ENCODE peak calls at places on chromosomes 5 and 9, in nine cellular contexts. One of them, this sample, is unnamed.

GRCh38 chr5:125298711-125299379 is 552.4 kb upstream of the ZNF608 start:
- DNase-seq in breast epithelium: no peak
- DNase-seq in left ventricle myocardium inferior: no peak
- DNase-seq in heart left ventricle: no peak
- DNase-seq in pancreas: no peak
- DNase-seq in IMR-90: no peak
- DNase-seq in heart right ventricle: no peak
- DNase-seq in adrenal gland: no peak
- DNase-seq in GM23338: no peak
- DNase-seq in this sample: no peak

GRCh38 chr9:85723220-85723619 is 18.5 kb downstream of the AGTPBP1 start:
- DNase-seq in breast epithelium: no peak
- DNase-seq in left ventricle myocardium inferior: peak
- DNase-seq in heart left ventricle: no peak
- DNase-seq in pancreas: no peak
- DNase-seq in IMR-90: no peak
- DNase-seq in heart right ventricle: peak
- DNase-seq in adrenal gland: no peak
- DNase-seq in GM23338: peak
- DNase-seq in this sample: no peak

GRCh38 chr5:36786613-36787012 is 90.0 kb upstream of the NIPBL start:
- DNase-seq in breast epithelium: peak
- DNase-seq in left ventricle myocardium inferior: no peak
- DNase-seq in heart left ventricle: no peak
- DNase-seq in pancreas: no peak
- DNase-seq in IMR-90: no peak
- DNase-seq in heart right ventricle: no peak
- DNase-seq in adrenal gland: no peak
- DNase-seq in GM23338: no peak
- DNase-seq in this sample: no peak

GRCh38 chr9:113269355-113269754 is 6.0 kb downstream of the CDC26 start:
- DNase-seq in breast epithelium: no peak
- DNase-seq in left ventricle myocardium inferior: no peak
- DNase-seq in heart left ventricle: no peak
- DNase-seq in pancreas: no peak
- DNase-seq in IMR-90: no peak
- DNase-seq in heart right ventricle: no peak
- DNase-seq in adrenal gland: no peak
- DNase-seq in GM23338: no peak
- DNase-seq in this sample: no peak

GRCh38 chr5:29896651-29897050 is 1296.8 kb upstream of the CDH6 start:
- DNase-seq in breast epithelium: no peak
- DNase-seq in left ventricle myocardium inferior: no peak
- DNase-seq in heart left ventricle: no peak
- DNase-seq in pancreas: no peak
- DNase-seq in IMR-90: no peak
- DNase-seq in heart right ventricle: no peak
- DNase-seq in adrenal gland: no peak
- DNase-seq in GM23338: no peak
- DNase-seq in this sample: no peak

GRCh38 chr5:176658007-176658599 is 10.8 kb downstream of the TSPAN17 start:
- DNase-seq in breast epithelium: peak
- DNase-seq in left ventricle myocardium inferior: peak
- DNase-seq in heart left ventricle: peak
- DNase-seq in pancreas: peak
- DNase-seq in IMR-90: peak
- DNase-seq in heart right ventricle: peak
- DNase-seq in adrenal gland: peak
- DNase-seq in GM23338: peak
- DNase-seq in this sample: peak

GRCh38 chr9:5425006-5425628 is 12.6 kb downstream of the PLGRKT start:
- DNase-seq in breast epithelium: no peak
- DNase-seq in left ventricle myocardium inferior: no peak
- DNase-seq in heart left ventricle: no peak
- DNase-seq in pancreas: no peak
- DNase-seq in IMR-90: no peak
- DNase-seq in heart right ventricle: no peak
- DNase-seq in adrenal gland: no peak
- DNase-seq in GM23338: peak
- DNase-seq in this sample: no peak

GRCh38 chr9:101270325-101270701 is 114.5 kb downstream of the BAAT start:
- DNase-seq in breast epithelium: no peak
- DNase-seq in left ventricle myocardium inferior: no peak
- DNase-seq in heart left ventricle: no peak
- DNase-seq in pancreas: no peak
- DNase-seq in IMR-90: no peak
- DNase-seq in heart right ventricle: no peak
- DNase-seq in adrenal gland: no peak
- DNase-seq in GM23338: peak
- DNase-seq in this sample: no peak

GRCh38 chr9:21357479-21358290 is 7.0 kb upstream of the IFNA6 start:
- DNase-seq in breast epithelium: no peak
- DNase-seq in left ventricle myocardium inferior: no peak
- DNase-seq in heart left ventricle: no peak
- DNase-seq in pancreas: no peak
- DNase-seq in IMR-90: no peak
- DNase-seq in heart right ventricle: no peak
- DNase-seq in adrenal gland: no peak
- DNase-seq in GM23338: no peak
- DNase-seq in this sample: no peak

GRCh38 chr9:13213337-13213736 is 66.2 kb downstream of the MPDZ start:
- DNase-seq in breast epithelium: no peak
- DNase-seq in left ventricle myocardium inferior: no peak
- DNase-seq in heart left ventricle: no peak
- DNase-seq in pancreas: no peak
- DNase-seq in IMR-90: peak
- DNase-seq in heart right ventricle: no peak
- DNase-seq in adrenal gland: no peak
- DNase-seq in GM23338: peak
- DNase-seq in this sample: no peak

GRCh38 chr5:80761966-80762365 is 107.2 kb upstream of the DHFR start:
- DNase-seq in breast epithelium: no peak
- DNase-seq in left ventricle myocardium inferior: no peak
- DNase-seq in heart left ventricle: no peak
- DNase-seq in pancreas: no peak
- DNase-seq in IMR-90: peak
- DNase-seq in heart right ventricle: no peak
- DNase-seq in adrenal gland: no peak
- DNase-seq in GM23338: no peak
- DNase-seq in this sample: no peak

GRCh38 chr5:14145356-14146334 is 2.5 kb downstream of the TRIO start:
- DNase-seq in breast epithelium: no peak
- DNase-seq in left ventricle myocardium inferior: no peak
- DNase-seq in heart left ventricle: no peak
- DNase-seq in pancreas: no peak
- DNase-seq in IMR-90: peak
- DNase-seq in heart right ventricle: no peak
- DNase-seq in adrenal gland: no peak
- DNase-seq in GM23338: no peak
- DNase-seq in this sample: no peak

GRCh38 chr9:33225319-33226152 is 14.4 kb upstream of the SPINK4 start:
- DNase-seq in breast epithelium: peak
- DNase-seq in left ventricle myocardium inferior: no peak
- DNase-seq in heart left ventricle: no peak
- DNase-seq in pancreas: no peak
- DNase-seq in IMR-90: peak
- DNase-seq in heart right ventricle: peak
- DNase-seq in adrenal gland: peak
- DNase-seq in GM23338: peak
- DNase-seq in this sample: no peak

GRCh38 chr5:150729859-150730258 is 29.0 kb downstream of the DCTN4 start:
- DNase-seq in breast epithelium: no peak
- DNase-seq in left ventricle myocardium inferior: no peak
- DNase-seq in heart left ventricle: no peak
- DNase-seq in pancreas: no peak
- DNase-seq in IMR-90: peak
- DNase-seq in heart right ventricle: no peak
- DNase-seq in adrenal gland: no peak
- DNase-seq in GM23338: no peak
- DNase-seq in this sample: no peak

GRCh38 chr9:78298046-78298511 is 1.2 kb downstream of the PSAT1 start:
- DNase-seq in breast epithelium: no peak
- DNase-seq in left ventricle myocardium inferior: no peak
- DNase-seq in heart left ventricle: no peak
- DNase-seq in pancreas: no peak
- DNase-seq in IMR-90: no peak
- DNase-seq in heart right ventricle: no peak
- DNase-seq in adrenal gland: no peak
- DNase-seq in GM23338: peak
- DNase-seq in this sample: no peak

GRCh38 chr5:39870137-39870536 is 445.4 kb upstream of the DAB2 start:
- DNase-seq in breast epithelium: no peak
- DNase-seq in left ventricle myocardium inferior: no peak
- DNase-seq in heart left ventricle: no peak
- DNase-seq in pancreas: no peak
- DNase-seq in IMR-90: no peak
- DNase-seq in heart right ventricle: no peak
- DNase-seq in adrenal gland: no peak
- DNase-seq in GM23338: no peak
- DNase-seq in this sample: no peak

DNA sequence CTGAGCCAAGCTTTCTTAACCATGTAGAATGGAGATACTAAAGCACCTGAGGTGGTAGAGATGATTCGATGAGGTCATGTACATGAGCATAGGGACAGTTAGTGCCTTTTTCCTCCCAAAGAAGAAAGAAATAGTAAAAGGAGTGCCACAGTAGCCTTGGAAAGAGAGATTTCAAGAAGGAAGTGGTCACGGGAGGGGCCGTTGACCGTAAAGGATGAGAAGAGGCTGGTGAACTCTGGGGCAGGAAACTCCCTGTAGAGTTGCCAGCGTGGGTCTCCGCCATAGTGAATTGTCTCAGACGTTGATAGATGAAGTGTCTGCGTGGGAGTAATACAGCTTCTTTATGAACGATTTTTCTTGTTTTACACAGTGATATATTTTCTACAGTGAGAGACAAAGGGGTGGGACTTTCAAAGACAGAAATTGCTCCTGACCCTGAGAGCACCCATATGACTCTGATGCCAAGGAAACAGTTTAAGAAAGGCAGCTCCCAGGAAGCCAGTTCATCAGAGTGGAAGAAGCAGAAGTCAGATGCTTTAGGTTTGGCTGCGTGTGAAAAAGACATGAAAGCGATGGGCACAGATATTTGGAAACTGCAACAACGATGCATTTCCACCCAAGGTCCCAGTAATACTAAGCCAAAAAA is 41.3 kb downstream of the UGCG start:
- DNase-seq in breast epithelium: no peak
- DNase-seq in left ventricle myocardium inferior: peak
- DNase-seq in heart left ventricle: no peak
- DNase-seq in pancreas: no peak
- DNase-seq in IMR-90: peak
- DNase-seq in heart right ventricle: peak
- DNase-seq in adrenal gland: peak
- DNase-seq in GM23338: no peak
- DNase-seq in this sample: no peak
- H3K27ac ChIP-seq in breast epithelium: peak
- H3K27ac ChIP-seq in left ventricle myocardium inferior: no peak
- H3K27ac ChIP-seq in heart left ventricle: peak
- H3K27ac ChIP-seq in pancreas: peak
- H3K27ac ChIP-seq in IMR-90: no peak
- H3K27ac ChIP-seq in heart right ventricle: peak
- H3K27ac ChIP-seq in adrenal gland: peak
- H3K27ac ChIP-seq in GM23338: no peak
- H3K27ac ChIP-seq in this sample: no peak

DNA sequence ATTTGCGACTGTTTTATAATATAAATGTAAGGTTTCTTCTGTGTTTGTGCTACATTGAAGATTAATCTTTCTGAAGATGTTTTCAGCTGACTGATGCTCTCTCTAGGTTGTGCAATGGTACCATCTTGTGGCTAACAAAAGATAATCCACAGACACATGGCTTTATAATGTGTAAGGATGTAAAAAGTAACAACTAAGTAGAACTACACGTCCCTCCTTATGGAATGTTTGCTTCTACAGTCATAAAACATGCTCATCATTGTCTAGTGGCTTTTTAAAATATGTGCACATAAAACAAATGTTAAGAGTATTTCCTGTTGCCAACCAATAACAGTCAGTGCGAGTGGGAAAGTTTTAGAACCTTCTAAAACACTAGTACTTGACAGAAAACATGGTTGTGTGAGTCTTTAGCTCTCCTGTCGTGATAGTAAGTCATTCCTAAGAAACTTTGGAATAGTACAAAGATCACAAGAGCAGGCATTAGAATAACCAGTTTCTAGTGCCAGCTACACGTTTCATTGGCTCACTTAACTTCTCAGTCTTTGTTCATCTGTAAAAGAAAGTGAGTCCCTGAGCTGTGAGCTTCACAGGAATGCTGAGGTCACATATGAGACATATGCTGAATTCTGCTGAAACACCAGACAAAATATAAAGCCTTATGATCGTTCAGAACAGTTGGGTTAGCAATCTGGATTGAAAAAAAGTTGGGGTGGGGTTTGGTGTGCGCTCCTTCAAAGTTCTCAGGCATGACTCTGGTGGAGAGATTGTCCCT is 75.7 kb upstream of the GLIS3 start:
- DNase-seq in breast epithelium: no peak
- DNase-seq in left ventricle myocardium inferior: no peak
- DNase-seq in heart left ventricle: no peak
- DNase-seq in pancreas: no peak
- DNase-seq in IMR-90: peak
- DNase-seq in heart right ventricle: no peak
- DNase-seq in adrenal gland: no peak
- DNase-seq in GM23338: peak
- DNase-seq in this sample: no peak
- TF ChIP-seq CTCF in breast epithelium: peak
- TF ChIP-seq CTCF in left ventricle myocardium inferior: peak
- TF ChIP-seq CTCF in heart left ventricle: peak
- TF ChIP-seq CTCF in pancreas: no peak
- TF ChIP-seq CTCF in IMR-90: peak
- TF ChIP-seq CTCF in heart right ventricle: peak
- TF ChIP-seq CTCF in adrenal gland: peak
- TF ChIP-seq CTCF in GM23338: peak
- TF ChIP-seq CTCF in this sample: peak

GRCh38 chr5:42620579-42621216 is 135.9 kb upstream of the CCDC152 start:
- DNase-seq in breast epithelium: no peak
- DNase-seq in left ventricle myocardium inferior: no peak
- DNase-seq in heart left ventricle: no peak
- DNase-seq in pancreas: no peak
- DNase-seq in IMR-90: no peak
- DNase-seq in heart right ventricle: no peak
- DNase-seq in adrenal gland: no peak
- DNase-seq in GM23338: no peak
- DNase-seq in this sample: no peak
- H3K27ac ChIP-seq in breast epithelium: peak
- H3K27ac ChIP-seq in left ventricle myocardium inferior: peak
- H3K27ac ChIP-seq in heart left ventricle: no peak
- H3K27ac ChIP-seq in pancreas: no peak
- H3K27ac ChIP-seq in IMR-90: no peak
- H3K27ac ChIP-seq in heart right ventricle: peak
- H3K27ac ChIP-seq in adrenal gland: no peak
- H3K27ac ChIP-seq in GM23338: no peak
- H3K27ac ChIP-seq in this sample: no peak

DNA sequence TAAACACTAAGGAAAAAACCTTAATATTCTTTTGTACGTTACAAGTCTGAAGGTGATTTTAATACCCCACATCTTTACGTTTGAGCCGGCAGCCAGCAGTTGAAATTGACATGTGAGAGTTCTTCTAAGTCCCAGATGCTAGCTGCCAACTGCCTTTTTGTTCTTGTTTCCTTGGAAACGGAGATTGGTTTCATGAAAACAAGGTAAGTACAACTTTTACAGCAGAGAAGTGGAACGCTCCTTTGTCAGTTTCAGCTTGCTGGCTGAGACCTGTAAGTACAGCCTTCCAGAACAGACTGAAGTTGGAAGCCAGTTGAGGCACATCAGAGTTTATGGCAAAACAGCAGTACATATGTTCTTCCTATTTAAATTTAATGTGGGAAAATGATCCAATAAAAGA is 1018.4 kb upstream of the ARRDC3 start:
- DNase-seq in breast epithelium: no peak
- DNase-seq in left ventricle myocardium inferior: no peak
- DNase-seq in heart left ventricle: no peak
- DNase-seq in pancreas: no peak
- DNase-seq in IMR-90: peak
- DNase-seq in heart right ventricle: no peak
- DNase-seq in adrenal gland: no peak
- DNase-seq in GM23338: peak
- DNase-seq in this sample: no peak
- TF ChIP-seq CTCF in breast epithelium: no peak
- TF ChIP-seq CTCF in left ventricle myocardium inferior: no peak
- TF ChIP-seq CTCF in heart left ventricle: no peak
- TF ChIP-seq CTCF in pancreas: no peak
- TF ChIP-seq CTCF in IMR-90: no peak
- TF ChIP-seq CTCF in heart right ventricle: no peak
- TF ChIP-seq CTCF in adrenal gland: no peak
- TF ChIP-seq CTCF in GM23338: no peak
- TF ChIP-seq CTCF in this sample: no peak